ENCODE peak calls at places on chromosomes 12 and 14, in five cellular contexts. G, B, H, E and X are unnamed samples.

GRCh38 chr12:98188649-98189048 is 326.7 kb upstream of the TMPO start:
- DNase-seq in G (no peak), B (no peak), H (no peak), E (no peak), X (no peak)

GRCh38 chr12:132580701-132581292 is 29.6 kb downstream of the LRCOL1 start:
- DNase-seq in G (no peak), B (no peak), H (no peak), E (no peak), X (no peak)

GRCh38 chr12:110349521-110350151 is 53.9 kb downstream of the ANAPC7 start:
- DNase-seq in G (no peak), B (no peak), H (no peak), E (no peak), X (no peak)

GRCh38 chr12:123897221-123897620 is 75.4 kb downstream of the CCDC92 start:
- DNase-seq in G (peak; percentile 37), B (no peak), H (no peak), E (no peak), X (peak; percentile 44)

GRCh38 chr12:95351745-95352144 is 122.2 kb upstream of the METAP2 start:
- DNase-seq in G (no peak), B (no peak), H (no peak), E (no peak), X (no peak)

GRCh38 chr12:57258977-57259970 is 8.3 kb upstream of the STAC3 start:
- DNase-seq in G (no peak), B (no peak), H (no peak), E (no peak), X (no peak)

GRCh38 chr12:116483959-116484699 is 75.1 kb upstream of the MAP1LC3B2 start:
- DNase-seq in G (no peak), B (no peak), H (no peak), E (no peak), X (no peak)

GRCh38 chr12:41140117-41140516 is 48.0 kb upstream of the PDZRN4 start:
- DNase-seq in G (no peak), B (no peak), H (no peak), E (no peak), X (no peak)

GRCh38 chr12:48542300-48542928 is 17.0 kb downstream of the OR8S1 start:
- DNase-seq in G (peak; percentile 42), B (no peak), H (no peak), E (no peak), X (no peak)

GRCh38 chr12:80232873-80233272 is 133.5 kb downstream of the OTOGL start:
- DNase-seq in G (no peak), B (no peak), H (no peak), E (no peak), X (no peak)

GRCh38 chr14:104075530-104076151 is 9.9 kb upstream of the ASPG start:
- DNase-seq in G (no peak), B (no peak), H (no peak), E (no peak), X (no peak)

DNA sequence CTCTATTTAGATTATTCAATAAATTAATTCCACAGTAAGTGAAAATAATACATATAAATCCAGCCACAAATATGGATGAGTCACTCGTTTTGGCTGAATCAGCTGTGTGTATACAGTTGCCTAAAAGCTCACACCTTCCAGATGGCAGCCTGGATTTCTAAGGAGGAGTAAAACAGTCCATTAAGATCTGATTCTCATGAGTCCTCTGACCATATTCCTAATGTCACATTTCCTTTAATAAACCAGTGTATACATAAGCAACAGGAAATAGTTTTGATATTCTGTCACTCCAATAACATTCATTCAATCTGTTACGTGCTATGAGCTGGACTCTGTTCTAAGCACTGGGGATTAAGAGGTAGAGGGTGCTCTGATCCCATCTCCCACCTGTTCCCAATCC is 21.8 kb downstream of the MDM1 start:
- DNase-seq in G (peak; percentile 78), B (no peak), H (no peak), E (no peak), X (peak; percentile 76)
- H3K36me3 ChIP-seq in G (no peaks in the 10 kb centered on the region), B (peaks cover 38% of the 10 kb centered on the region), H (peaks cover 89% of the 10 kb centered on the region), E (peaks cover 32% of the 10 kb centered on the region), X (no peaks in the 10 kb centered on the region)

GRCh38 chr14:67690011-67690410 is 5.6 kb downstream of the RDH11 start:
- DNase-seq in G (peak; percentile 66), B (no peak), H (no peak), E (no peak), X (no peak)
- H3K36me3 ChIP-seq in G (peaks cover 58% of the 10 kb centered on the region), B (peaks cover 35% of the 10 kb centered on the region), H (peaks cover 72% of the 10 kb centered on the region), E (peaks cover 56% of the 10 kb centered on the region), X (peaks cover 17% of the 10 kb centered on the region)

GRCh38 chr14:93943052-93943451 is 15.9 kb downstream of the FAM181A start:
- DNase-seq in G (no peak), B (no peak), H (no peak), E (no peak), X (no peak)
- H3K36me3 ChIP-seq in G (no peaks in the 10 kb centered on the region), B (peaks cover 50% of the 10 kb centered on the region), H (no peaks in the 10 kb centered on the region), E (no peaks in the 10 kb centered on the region), X (no peaks in the 10 kb centered on the region)

DNA sequence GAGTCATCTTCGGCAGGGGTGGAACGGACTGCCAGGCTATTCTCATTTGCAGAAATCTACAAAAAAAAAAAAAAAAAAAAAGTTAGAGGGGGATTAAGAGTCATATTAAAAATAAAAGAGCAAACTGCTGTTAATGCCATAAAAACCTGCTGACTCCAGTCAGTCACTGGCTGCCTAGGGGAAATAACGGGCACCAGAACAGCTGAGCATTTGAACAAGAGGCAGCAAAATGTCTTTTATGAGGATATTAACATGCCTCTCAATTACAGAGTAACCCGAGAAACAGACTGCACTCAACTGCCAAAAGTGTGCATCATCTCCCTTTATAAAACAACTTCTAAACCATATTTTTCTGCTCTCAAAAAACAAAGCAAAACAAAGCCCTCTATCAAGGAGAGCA is 28.7 kb upstream of the CERS5 start:
- DNase-seq in G (no peak), B (peak; percentile 1), H (no peak), E (no peak), X (peak; percentile 53)
- H3K36me3 ChIP-seq in G (peaks cover 50% of the 10 kb centered on the region), B (peaks cover 58% of the 10 kb centered on the region), H (peaks cover 66% of the 10 kb centered on the region), E (peaks cover 26% of the 10 kb centered on the region), X (peaks cover 16% of the 10 kb centered on the region)

DNA sequence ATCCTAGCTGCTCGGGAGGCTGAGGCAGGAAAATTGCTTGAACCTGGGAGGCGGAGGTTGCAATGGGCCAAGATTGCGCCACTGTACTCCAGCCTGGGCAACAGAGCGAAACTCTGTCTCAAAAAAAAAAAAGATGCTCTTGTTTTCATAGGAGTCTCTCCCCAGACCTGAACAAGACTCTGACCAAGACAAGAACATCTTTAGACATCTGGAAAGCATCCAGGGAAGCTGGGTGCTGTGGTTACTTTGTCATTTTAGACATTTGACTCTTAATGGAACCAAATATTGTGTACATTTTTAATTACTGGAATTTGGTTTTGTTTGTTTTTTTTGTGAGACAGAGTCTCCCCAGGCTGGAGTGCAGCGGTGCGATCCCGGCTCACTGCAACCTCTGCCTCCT is 21.1 kb upstream of the ATF1 start:
- DNase-seq in G (no peak), B (no peak), H (no peak), E (no peak), X (no peak)
- H3K36me3 ChIP-seq in G (peaks cover 35% of the 10 kb centered on the region), B (peaks cover 68% of the 10 kb centered on the region), H (peaks cover 100% of the 10 kb centered on the region), E (peaks cover 55% of the 10 kb centered on the region), X (peaks cover 15% of the 10 kb centered on the region)

GRCh38 chr14:47846008-47846407 is 170.6 kb upstream of the MDGA2 start:
- DNase-seq in G (no peak), B (no peak), H (no peak), E (no peak), X (no peak)

DNA sequence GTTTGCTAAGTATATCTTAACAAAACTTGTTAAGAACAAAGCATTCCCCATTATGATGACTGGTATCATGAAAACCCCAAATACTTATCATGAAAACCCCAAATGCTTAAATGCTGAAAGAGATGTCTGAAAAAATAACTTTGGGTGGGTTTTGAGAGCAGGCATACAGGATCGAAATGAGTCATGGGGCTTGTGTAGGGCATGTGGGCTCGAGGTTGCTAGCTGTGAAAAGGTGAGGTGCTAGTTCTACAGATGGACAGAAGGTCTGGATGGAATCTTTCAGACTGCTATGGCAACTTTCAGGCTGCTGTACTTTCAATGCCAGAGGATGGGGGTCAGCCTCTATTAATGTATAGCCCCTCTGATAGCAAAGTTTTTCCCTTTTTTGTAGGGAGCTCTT is 167.8 kb upstream of the MDGA2 start:
- DNase-seq in G (no peak), B (no peak), H (no peak), E (no peak), X (no peak)
- H3K36me3 ChIP-seq in G (no peaks in the 10 kb centered on the region), B (no peaks in the 10 kb centered on the region), H (no peaks in the 10 kb centered on the region), E (no peaks in the 10 kb centered on the region), X (no peaks in the 10 kb centered on the region)

GRCh38 chr12:6472491-6472890 is 2.0 kb upstream of the VAMP1 start:
- DNase-seq in G (no peak), B (no peak), H (no peak), E (no peak), X (no peak)
- H3K36me3 ChIP-seq in G (no peaks in the 10 kb centered on the region), B (no peaks in the 10 kb centered on the region), H (peaks cover 5% of the 10 kb centered on the region), E (no peaks in the 10 kb centered on the region), X (no peaks in the 10 kb centered on the region)

GRCh38 chr12:6534914-6535696 is 788 bp downstream of the GAPDH start:
- DNase-seq in G (peak; percentile 79), B (peak; percentile 93), H (peak; percentile 51), E (peak; percentile 74), X (no peak)

GRCh38 chr12:6532051-6532926 is 2.0 kb upstream of the GAPDH start:
- DNase-seq in G (peak; percentile 95), B (peak; percentile 90), H (no peak), E (peak; percentile 79), X (peak; percentile 92)

GRCh38 chr12:6534158-6534913 is at the start of gene GAPDH:
- DNase-seq in G (peak; percentile 97), B (peak; percentile 94), H (peak; percentile 81), E (peak; percentile 76), X (peak; percentile 77)

GRCh38 chr12:6532927-6533652 is 1.2 kb upstream of the GAPDH start:
- DNase-seq in G (peak; percentile 87), B (peak; percentile 86), H (peak; percentile 51), E (no peak), X (no peak)

GRCh38 chr12:6533653-6534157 is 612 bp upstream of the GAPDH start:
- DNase-seq in G (no peak), B (peak; percentile 82), H (no peak), E (no peak), X (no peak)
- H3K36me3 ChIP-seq in G (peaks cover 32% of the 10 kb centered on the region), B (peaks cover 45% of the 10 kb centered on the region), H (peaks cover 54% of the 10 kb centered on the region), E (peaks cover 45% of the 10 kb centered on the region), X (peaks cover 47% of the 10 kb centered on the region)